ENCODE peak calls at places on chromosomes 11 and 22, in five cellular contexts. U, A, G, K and O are unnamed samples.

GRCh38 chr22:19667872-19668740 is 46.2 kb upstream of the SEPTIN5 start:
- DNase-seq in K (no peak), U (no peak), G (peak), A (no peak), O (peak)

GRCh38 chr11:110606415-110606814 is 105.8 kb downstream of the ARHGAP20 start:
- DNase-seq in U (no peak), K (no peak), G (no peak), A (no peak), O (no peak)

GRCh38 chr11:94909371-94909820 is 64.0 kb downstream of the CWC15 start:
- DNase-seq in K (no peak), G (no peak), U (no peak), A (no peak), O (no peak)

GRCh38 chr11:94131363-94132115 is 2.9 kb downstream of the PANX1 start:
- DNase-seq in G (no peak), A (no peak), K (no peak), U (no peak), O (no peak)

GRCh38 chr11:12166299-12167092 is 56.1 kb downstream of the MICAL2 start:
- DNase-seq in A (no peak), K (no peak), U (no peak), G (no peak), O (no peak)

GRCh38 chr22:46260038-46260437 is 3.1 kb downstream of the PKDREJ start:
- DNase-seq in U (no peak), G (no peak), A (no peak), K (no peak), O (no peak)

GRCh38 chr22:42261266-42261665 is 9.2 kb downstream of the TCF20 start:
- DNase-seq in G (no peak), A (no peak), U (no peak), K (no peak), O (no peak)

GRCh38 chr11:87463486-87464102 is 425.9 kb downstream of the TMEM135 start:
- DNase-seq in A (peak), U (peak), K (no peak), G (peak), O (peak)

GRCh38 chr11:75574698-75575265 is 12.7 kb downstream of the SERPINH1 start:
- DNase-seq in A (no peak), U (no peak), K (no peak), G (no peak), O (no peak)

GRCh38 chr11:75578977-75579376 is 16.9 kb downstream of the SERPINH1 start:
- DNase-seq in U (no peak), A (no peak), K (no peak), G (no peak), O (no peak)

GRCh38 chr11:75576445-75577049 is 14.5 kb downstream of the SERPINH1 start:
- DNase-seq in A (no peak), G (no peak), U (no peak), K (peak), O (peak)

GRCh38 chr11:75576017-75576416 is 14.0 kb downstream of the SERPINH1 start:
- DNase-seq in U (no peak), G (no peak), A (no peak), K (no peak), O (no peak)

DNA sequence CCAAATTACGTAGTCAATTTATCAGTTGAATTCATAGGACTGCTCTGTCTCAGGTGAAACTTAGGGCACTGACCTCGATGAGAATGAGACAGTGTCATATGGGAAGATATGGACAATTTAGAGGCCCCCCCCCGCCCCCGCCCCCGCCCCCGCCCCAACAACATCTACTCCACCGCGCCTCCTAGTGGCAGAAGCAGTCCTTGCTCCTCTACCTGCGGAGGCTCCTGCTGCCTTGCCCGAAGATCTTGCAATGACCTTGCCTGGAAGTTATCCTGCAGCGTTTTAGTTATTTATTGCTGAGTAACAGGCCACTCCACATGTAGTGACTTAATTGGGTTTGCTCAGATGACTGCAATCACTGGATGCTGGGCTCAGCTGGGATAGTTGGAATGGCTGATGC is 15.1 kb downstream of the SERPINH1 start:
- DNase-seq in G (peak), A (no peak), U (peak), K (no peak), O (peak)
- TF ChIP-seq MAX in G (no peak), A (no peak), U (no peak), K (no peak), O (no peak)

GRCh38 chr11:64857485-64857884 is 13.0 kb upstream of the CDC42BPG start:
- DNase-seq in K (no peak), A (no peak), G (no peak), U (no peak), O (no peak)
- TF ChIP-seq POLR2A in K (peak), A (no peak), G (no peak), U (no peak), O (no peak)

GRCh38 chr11:1230456-1231395 is 7.9 kb downstream of the MUC5B start:
- DNase-seq in G (no peak), K (no peak), U (no peak), A (no peak), O (no peak)
- TF ChIP-seq MAX in G (no peak), K (no peak), U (no peak), A (no peak), O (no peak)

GRCh38 chr11:65325435-65325834 is 8.2 kb upstream of the DPF2 start:
- DNase-seq in A (no peak), K (no peak), G (no peak), U (no peak), O (no peak)

GRCh38 chr11:65329503-65329902 is 4.1 kb upstream of the DPF2 start:
- DNase-seq in A (no peak), U (no peak), K (no peak), G (no peak), O (peak)

GRCh38 chr11:65334696-65335295 is 1.1 kb downstream of the DPF2 start:
- DNase-seq in U (no peak), A (no peak), K (no peak), G (no peak), O (no peak)

GRCh38 chr11:65330544-65330943 is 3.1 kb upstream of the DPF2 start:
- DNase-seq in U (no peak), G (no peak), K (no peak), A (no peak), O (no peak)

GRCh38 chr11:65329944-65330403 is 3.7 kb upstream of the DPF2 start:
- DNase-seq in K (peak), A (peak), U (peak), G (peak), O (peak)
- TF ChIP-seq POLR2A in K (no peak), A (peak), U (no peak), G (no peak), O (peak)

DNA sequence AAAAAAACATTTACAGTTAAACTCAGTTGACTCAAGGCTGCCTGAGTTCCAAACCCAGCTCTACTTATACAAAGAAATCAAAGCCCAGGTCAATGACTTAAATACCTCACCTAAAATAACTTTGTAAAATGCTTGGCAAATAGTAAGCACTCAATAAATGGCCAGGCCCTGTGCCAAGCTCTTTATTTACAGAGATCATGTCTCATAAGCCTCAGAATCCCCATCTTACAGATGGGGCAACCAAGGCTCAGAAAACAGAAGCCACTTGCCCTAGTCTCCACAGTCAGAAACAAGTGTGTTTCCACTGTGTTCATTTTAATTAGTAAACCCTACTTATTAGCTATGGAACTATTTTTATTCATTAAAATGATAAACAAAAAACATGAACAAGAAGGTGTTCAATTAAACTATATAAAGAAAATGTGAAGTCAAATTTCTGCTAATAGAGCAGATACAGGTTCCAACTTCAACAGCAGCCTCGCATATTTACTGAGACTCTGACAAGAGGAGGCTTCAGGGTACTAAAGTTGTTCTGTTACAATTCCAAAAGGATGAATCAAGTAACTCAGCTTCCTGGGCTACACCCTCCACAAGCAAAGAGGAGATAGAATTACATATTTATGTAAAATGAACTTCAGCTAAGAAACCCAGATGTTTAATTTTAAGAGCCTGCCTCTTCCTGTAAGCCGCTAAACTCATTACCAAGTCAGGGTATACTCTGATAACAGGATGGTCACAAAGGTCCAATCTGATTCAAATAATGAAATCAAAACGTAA is 30.7 kb upstream of the TTC28 start:
- DNase-seq in G (no peak), U (no peak), A (no peak), K (no peak), O (no peak)
- TF ChIP-seq MAX in G (no peak), U (no peak), A (no peak), K (no peak), O (no peak)

GRCh38 chr11:8293171-8293570 is 29.5 kb upstream of the LMO1 start:
- DNase-seq in K (no peak), U (no peak), A (no peak), G (no peak), O (no peak)
- TF ChIP-seq POLR2A in K (no peak), U (no peak), A (no peak), G (no peak), O (no peak)